ENCODE peak calls at places on chromosomes 4 and X, in seven cellular contexts. K is KBM-7, U is BJ, O is HFFc6, I is C1 segment of cervical spinal cord, J is SHP77, D is EH. T is an unnamed sample.

GRCh38 chrX:21930986-21931385 is 9.5 kb upstream of the SMS start:
- DNase-seq in K (no peak), U (no peak), O (no peak), I (no peak), J (no peak), D (no peak), T (peak)

GRCh38 chrX:118975831-118976598 is 1.6 kb downstream of the LONRF3 start:
- DNase-seq in K (peak), U (no peak), O (no peak), I (peak), J (no peak), D (peak), T (peak)

GRCh38 chrX:43976216-43976615 is 3.0 kb upstream of the NDP start:
- DNase-seq in K (no peak), U (no peak), O (no peak), I (no peak), J (no peak), D (no peak), T (peak)

GRCh38 chr4:48187813-48188212 is 53.8 kb upstream of the TXK start:
- DNase-seq in K (peak), U (no peak), O (no peak), I (no peak), J (no peak), D (no peak), T (no peak)

GRCh38 chr4:10085828-10086505 is 30.6 kb downstream of the WDR1 start:
- DNase-seq in K (no peak), U (no peak), O (no peak), I (no peak), J (no peak), D (no peak), T (no peak)

GRCh38 chr4:2083116-2083825 is 24.1 kb downstream of the NAT8L start:
- DNase-seq in K (no peak), U (no peak), O (no peak), I (no peak), J (no peak), D (no peak), T (no peak)

GRCh38 chr4:38943355-38943754 is 75.7 kb downstream of the FAM114A1 start:
- DNase-seq in K (no peak), U (no peak), O (no peak), I (no peak), J (no peak), D (no peak), T (no peak)

GRCh38 chrX:374566-374965 is 12.1 kb downstream of the PPP2R3B start:
- DNase-seq in K (no peak), U (no peak), O (no peak), I (no peak), J (no peak), D (peak), T (peak)

GRCh38 chr4:5460106-5460801 is 248.1 kb downstream of the EVC2 start:
- DNase-seq in K (peak), U (no peak), O (no peak), I (no peak), J (no peak), D (peak), T (peak)

GRCh38 chr4:39636786-39637185 is 1.9 kb downstream of the SMIM14 start:
- DNase-seq in K (no peak), U (no peak), O (no peak), I (no peak), J (no peak), D (no peak), T (no peak)

GRCh38 chr4:1984406-1985191 is 24.2 kb downstream of the NELFA start:
- DNase-seq in K (no peak), U (no peak), O (no peak), I (no peak), J (no peak), D (no peak), T (no peak)

GRCh38 chr4:98539299-98539698 is 119.1 kb downstream of the TSPAN5 start:
- DNase-seq in K (no peak), U (no peak), O (no peak), I (no peak), J (no peak), D (no peak), T (peak)

GRCh38 chrX:129686422-129686948 is 31.7 kb upstream of the APLN start:
- DNase-seq in K (no peak), U (no peak), O (no peak), I (peak), J (no peak), D (no peak), T (peak)

GRCh38 chrX:9921407-9921806 is 45.8 kb upstream of the CLDN34 start:
- DNase-seq in K (no peak), U (no peak), O (no peak), I (no peak), J (no peak), D (no peak), T (no peak)

GRCh38 chrX:105120460-105120859 is 100.0 kb downstream of the TEX13A start:
- DNase-seq in K (no peak), U (peak), O (no peak), I (no peak), J (no peak), D (no peak), T (no peak)

GRCh38 chr4:73776363-73776762 is 36.0 kb downstream of the CXCL8 start:
- DNase-seq in K (peak), U (no peak), O (peak), I (no peak), J (peak), D (peak), T (peak)

GRCh38 chr4:171025776-171026175 is 787.4 kb upstream of the GALNTL6 start:
- DNase-seq in K (peak), U (no peak), O (no peak), I (no peak), J (no peak), D (no peak), T (no peak)

GRCh38 chrX:132940727-132941162 is 17.7 kb downstream of the HS6ST2 start:
- DNase-seq in K (no peak), U (no peak), O (no peak), I (no peak), J (no peak), D (no peak), T (no peak)

GRCh38 chr4:113116414-113117345 is 67.2 kb downstream of the ANK2 start:
- DNase-seq in K (no peak), U (no peak), O (no peak), I (no peak), J (no peak), D (no peak), T (no peak)

GRCh38 chrX:107894038-107894437 is 68.4 kb downstream of the MID2 start:
- DNase-seq in K (peak), U (no peak), O (peak), I (no peak), J (no peak), D (peak), T (peak)

GRCh38 chr4:87985097-87985886 is 9.8 kb downstream of the SPP1 start:
- DNase-seq in K (peak), U (no peak), O (peak), I (peak), J (peak), D (peak), T (peak)

GRCh38 chr4:150337709-150338108 is 244.2 kb upstream of the MAB21L2 start:
- DNase-seq in K (no peak), U (peak), O (peak), I (no peak), J (no peak), D (peak), T (peak)

GRCh38 chr4:142719854-142720541 is 126.1 kb downstream of the INPP4B start:
- DNase-seq in K (peak), U (no peak), O (peak), I (no peak), J (no peak), D (peak), T (peak)

GRCh38 chr4:26936284-26937065 is 75.8 kb downstream of the STIM2 start:
- DNase-seq in K (peak), U (no peak), O (no peak), I (no peak), J (no peak), D (peak), T (no peak)

GRCh38 chrX:38641197-38641596 is 79.9 kb downstream of the TSPAN7 start:
- DNase-seq in K (no peak), U (no peak), O (no peak), I (no peak), J (no peak), D (no peak), T (no peak)

GRCh38 chr4:37717575-37717974 is 31.4 kb upstream of the RELL1 start:
- DNase-seq in K (no peak), U (no peak), O (peak), I (no peak), J (no peak), D (peak), T (peak)